ENCODE peak calls at places on chromosome 6, in eight cellular contexts. X is GM10248; I is MM.1S; G is type B pancreatic cell; H is MCF 10A; P is T-helper 1 cell; O is mesendoderm; Z is activated CD4-positive, alpha-beta T cell treated with anti-CD3 and anti-CD28 coated beads, Interleukin-2, amount 50 U/mL, for 1 hour. W is an unnamed sample.

GRCh38 chr6:46637145-46637544 is 15.5 kb downstream of the CYP39A1 start:
- DNase-seq in Z (no peak), O (no peak), I (no peak), X (no peak), H (peak), P (no peak), G (no peak), W (no peak)

GRCh38 chr6:158894192-158894591 is 75.0 kb upstream of the EZR start:
- DNase-seq in X (no peak), G (no peak), H (peak), O (peak), I (no peak), Z (no peak), P (no peak), W (no peak)

GRCh38 chr6:151680846-151681425 is 126.5 kb upstream of the ESR1 start:
- DNase-seq in G (no peak), I (no peak), H (no peak), Z (no peak), P (no peak), O (no peak), X (no peak), W (no peak)

GRCh38 chr6:15595461-15596173 is 67.2 kb downstream of the DTNBP1 start:
- DNase-seq in H (peak), I (no peak), Z (no peak), O (no peak), G (no peak), X (no peak), P (no peak), W (no peak)

GRCh38 chr6:89042664-89043063 is 37.9 kb upstream of the PNRC1 start:
- DNase-seq in P (no peak), O (no peak), I (no peak), H (no peak), G (no peak), Z (no peak), X (no peak), W (no peak)

GRCh38 chr6:82248233-82248735 is 740 bp upstream of the IBTK start:
- DNase-seq in H (peak), I (peak), G (no peak), P (no peak), O (peak), Z (no peak), X (peak), W (no peak)

GRCh38 chr6:75278474-75279077 is 6.0 kb downstream of the TMEM30A start:
- DNase-seq in G (no peak), H (no peak), P (no peak), Z (no peak), I (no peak), X (no peak), O (no peak), W (no peak)

GRCh38 chr6:72977114-72977513 is 248.2 kb downstream of the KHDC1L start:
- DNase-seq in H (no peak), I (no peak), P (no peak), O (no peak), X (peak), G (no peak), Z (no peak), W (no peak)

GRCh38 chr6:53411451-53411850 is 62.7 kb upstream of the ELOVL5 start:
- DNase-seq in Z (no peak), G (no peak), P (no peak), I (no peak), X (no peak), H (no peak), O (peak), W (no peak)

GRCh38 chr6:142702501-142703460 is 242.2 kb downstream of the HIVEP2 start:
- DNase-seq in P (no peak), O (peak), G (no peak), X (peak), H (no peak), I (no peak), Z (no peak), W (no peak)

GRCh38 chr6:12404651-12405050 is 114.5 kb downstream of the EDN1 start:
- DNase-seq in Z (no peak), H (no peak), X (no peak), P (no peak), O (no peak), I (no peak), G (no peak), W (no peak)

GRCh38 chr6:105642708-105643107 is 239.8 kb upstream of the PREP start:
- DNase-seq in H (peak), X (no peak), G (no peak), I (no peak), O (no peak), Z (no peak), P (no peak), W (no peak)